ENCODE peak calls at places on chromosomes 7 and 10, in five cellular contexts. I is HCT116, W is HepG2, V is H1, N is K562. Z is an unnamed sample.
A peak's percentile ranks its signal among the peaks of the same experiment; 100 is the strongest.

GRCh38 chr10:124670849-124671248 is 73.3 kb downstream of the FAM53B start:
- DNase-seq in I (no peak), W (no peak), V (no peak), N (no peak), Z (no peak)

GRCh38 chr10:60992661-60993060 is 48.7 kb upstream of the RHOBTB1 start:
- DNase-seq in I (no peak), W (no peak), V (no peak), N (no peak), Z (no peak)

GRCh38 chr10:51302316-51302715 is 228.0 kb downstream of the PRKG1 start:
- DNase-seq in I (no peak), W (no peak), V (no peak), N (no peak), Z (no peak)

GRCh38 chr7:128027485-128027980 is 3.7 kb downstream of the LRRC4 start:
- DNase-seq in I (no peak), W (no peak), V (no peak), N (no peak), Z (no peak)

GRCh38 chr10:24851595-24851994 is 100.8 kb downstream of the PRTFDC1 start:
- DNase-seq in I (no peak), W (no peak), V (no peak), N (no peak), Z (no peak)

GRCh38 chr10:119428789-119429188 is 113.7 kb downstream of the RGS10 start:
- DNase-seq in I (no peak), W (no peak), V (no peak), N (no peak), Z (no peak)

GRCh38 chr10:67772894-67773511 is 65.0 kb downstream of the DNAJC12 start:
- DNase-seq in I (no peak), W (no peak), V (no peak), N (no peak), Z (peak; percentile 90)

GRCh38 chr7:45924283-45924682 is 3.2 kb upstream of the IGFBP3 start:
- DNase-seq in I (no peak), W (no peak), V (no peak), N (no peak), Z (no peak)

GRCh38 chr7:127648986-127649385 is 3.0 kb upstream of the SND1 start:
- DNase-seq in I (no peak), W (no peak), V (no peak), N (no peak), Z (no peak)

GRCh38 chr7:1028775-1029636 is 15.3 kb upstream of the GPR146 start:
- DNase-seq in I (peak; percentile 69), W (peak; percentile 93), V (no peak), N (peak; percentile 93), Z (no peak)

GRCh38 chr10:96306516-96306915 is 2.3 kb downstream of the DNTT start:
- DNase-seq in I (no peak), W (no peak), V (no peak), N (no peak), Z (no peak)

GRCh38 chr7:1748076-1748750 is 78.1 kb downstream of the ELFN1 start:
- DNase-seq in I (no peak), W (no peak), V (no peak), N (no peak), Z (no peak)

GRCh38 chr10:91565241-91565640 is 67.6 kb downstream of the PPP1R3C start:
- DNase-seq in I (no peak), W (no peak), V (no peak), N (no peak), Z (no peak)

GRCh38 chr10:110797416-110797815 is 74.3 kb upstream of the PDCD4 start:
- DNase-seq in I (no peak), W (no peak), V (no peak), N (no peak), Z (no peak)

GRCh38 chr7:96346291-96346953 is 24.5 kb upstream of the SLC25A13 start:
- DNase-seq in I (no peak), W (no peak), V (no peak), N (no peak), Z (no peak)

GRCh38 chr10:15325243-15326002 is 45.7 kb downstream of the FAM171A1 start:
- DNase-seq in I (peak; percentile 61), W (no peak), V (no peak), N (peak; percentile 88), Z (no peak)

GRCh38 chr10:124296813-124297788 is 121.6 kb downstream of the OAT start:
- DNase-seq in I (no peak), W (no peak), V (no peak), N (no peak), Z (no peak)

GRCh38 chr10:48507933-48508830 is 96.7 kb downstream of the ARHGAP22 start:
- DNase-seq in I (no peak), W (no peak), V (peak; percentile 38), N (peak; percentile 66), Z (no peak)

GRCh38 chr10:5890519-5890878 is 456 bp downstream of the FBH1 start:
- DNase-seq in I (no peak), W (peak; percentile 29), V (no peak), N (peak; percentile 34), Z (no peak)

GRCh38 chr10:27537166-27537565 is 33.1 kb downstream of the RAB18 start:
- DNase-seq in I (no peak), W (no peak), V (no peak), N (no peak), Z (no peak)

GRCh38 chr10:49269523-49269922 is 29.4 kb upstream of the C10orf71 start:
- DNase-seq in I (no peak), W (no peak), V (no peak), N (no peak), Z (no peak)

GRCh38 chr10:5594271-5595036 is 69.7 kb downstream of the CALML3 start:
- DNase-seq in I (no peak), W (no peak), V (no peak), N (no peak), Z (no peak)

GRCh38 chr7:16347461-16348192 is 73.7 kb downstream of the CRPPA start:
- DNase-seq in I (no peak), W (no peak), V (no peak), N (peak; percentile 74), Z (no peak)

GRCh38 chr10:14507156-14507555 is 176.4 kb upstream of the FRMD4A start:
- DNase-seq in I (no peak), W (no peak), V (no peak), N (no peak), Z (no peak)

GRCh38 chr10:74877899-74878298 is 51.5 kb downstream of the KAT6B start:
- DNase-seq in I (no peak), W (no peak), V (no peak), N (no peak), Z (no peak)

GRCh38 chr10:58672855-58673254 is 160.2 kb downstream of the BICC1 start:
- DNase-seq in I (no peak), W (no peak), V (no peak), N (no peak), Z (no peak)

GRCh38 chr7:494261-494687 is 25.4 kb downstream of the PDGFA start:
- DNase-seq in I (no peak), W (no peak), V (no peak), N (no peak), Z (no peak)

GRCh38 chr7:131620673-131621609 is 64.5 kb upstream of the PODXL start:
- DNase-seq in I (no peak), W (no peak), V (no peak), N (no peak), Z (no peak)

GRCh38 chr7:107579546-107579880 is 533 bp upstream of the BCAP29 start:
- DNase-seq in I (no peak), W (peak; percentile 34), V (no peak), N (no peak), Z (no peak)

GRCh38 chr7:155509025-155509724 is 37.2 kb downstream of the CNPY1 start:
- DNase-seq in I (no peak), W (no peak), V (no peak), N (no peak), Z (no peak)

GRCh38 chr7:36298145-36298544 is 91.5 kb upstream of the ANLN start:
- DNase-seq in I (no peak), W (no peak), V (no peak), N (no peak), Z (no peak)

GRCh38 chr7:5183155-5183554 is 6.9 kb upstream of the WIPI2 start:
- DNase-seq in I (no peak), W (no peak), V (no peak), N (no peak), Z (no peak)

GRCh38 chr10:43211431-43212042 is 55.3 kb downstream of the RASGEF1A start:
- DNase-seq in I (no peak), W (no peak), V (no peak), N (no peak), Z (no peak)
- TF ChIP-seq SIN3A in I (no peak), W (no peak), V (no peak), N (no peak), Z (no peak)

DNA sequence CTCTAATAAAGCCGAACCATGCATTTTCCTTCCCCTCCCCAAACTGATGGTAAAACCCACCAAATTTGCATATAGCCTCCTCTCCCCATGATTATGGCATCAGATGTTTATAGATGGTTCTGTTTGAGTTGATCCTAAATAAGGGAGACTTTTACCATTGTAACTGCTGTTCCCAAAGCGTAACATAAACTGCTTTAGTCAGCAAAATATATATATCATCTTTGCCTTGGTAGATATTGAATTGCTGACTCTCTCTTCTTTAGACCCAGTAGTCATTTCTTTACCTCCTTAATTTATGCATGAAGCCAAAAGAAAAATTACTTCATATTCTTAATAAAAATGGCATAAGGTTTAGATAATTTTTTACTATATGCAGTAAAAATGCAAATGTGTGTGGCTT is 86.2 kb upstream of the LRGUK start:
- DNase-seq in I (no peak), W (no peak), V (no peak), N (no peak), Z (no peak)
- TF ChIP-seq SIN3A in I (no peak), W (no peak), V (no peak), N (no peak), Z (no peak)

DNA sequence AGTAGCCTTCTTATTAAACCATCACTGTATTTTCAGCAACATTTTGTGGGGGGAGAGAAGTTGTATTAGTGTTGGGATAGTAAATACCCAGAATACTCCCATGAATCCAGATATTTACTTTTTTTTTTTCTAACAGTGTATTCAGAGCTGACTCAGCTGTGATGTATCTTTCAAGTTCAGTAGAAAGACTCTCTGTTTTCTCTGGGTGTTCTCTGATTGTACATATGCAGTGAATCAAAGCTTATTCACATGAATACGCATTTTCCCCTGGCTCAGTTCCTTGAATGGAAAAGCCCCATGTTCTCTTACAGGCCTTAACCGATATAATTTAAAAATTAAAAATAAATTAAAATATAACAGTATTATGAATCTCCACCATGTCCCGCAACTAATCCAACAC is 1.3 kb downstream of the TFPI2 start:
- DNase-seq in I (no peak), W (no peak), V (no peak), N (no peak), Z (no peak)
- TF ChIP-seq SIN3A in I (no peak), W (no peak), V (no peak), N (no peak), Z (no peak)

DNA sequence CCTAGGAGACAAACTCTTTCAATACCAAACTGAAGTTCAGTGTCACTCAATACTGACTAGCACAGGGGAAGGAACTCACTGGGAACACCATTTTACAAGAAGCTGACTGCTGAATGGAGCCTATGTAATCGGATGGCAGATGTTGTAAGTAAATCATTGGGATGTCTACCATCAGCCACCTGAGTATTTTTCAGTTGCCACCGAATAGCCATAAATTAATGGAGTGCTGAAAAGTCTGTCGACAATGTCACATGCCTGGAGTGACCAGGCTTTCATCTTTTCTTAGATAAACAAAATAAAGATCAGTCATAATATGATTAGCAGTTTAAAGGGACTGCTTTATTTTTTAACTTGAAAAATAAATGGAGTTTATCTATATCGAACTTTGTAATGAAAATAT is 145.9 kb upstream of the SEMA3E start:
- DNase-seq in I (no peak), W (no peak), V (no peak), N (peak; percentile 3), Z (no peak)
- TF ChIP-seq SIN3A in I (no peak), W (no peak), V (no peak), N (no peak), Z (no peak)

Z was measured in GM12878.